ENCODE peak calls at places on chromosome 15, in eight cellular contexts. L is ovary; R is CD8-positive, alpha-beta memory T cell; Q is GM06990; W is Panc1; V is CD8-positive, alpha-beta T cell; X is cardiac muscle cell; S is left ventricle myocardium inferior. K is an unnamed sample.
A peak's percentile ranks its signal among the peaks of the same experiment; 100 is the strongest.

GRCh38 chr15:72318408-72318942 is 1.5 kb downstream of the CELF6 start:
- DNase-seq in S (no peak), Q (no peak), L (no peak), V (no peak), W (no peak), X (no peak), R (no peak), K (no peak)

GRCh38 chr15:31214158-31214863 is 112.3 kb upstream of the KLF13 start:
- DNase-seq in R (no peak), V (no peak), X (no peak), L (no peak), S (no peak), Q (no peak), W (no peak), K (no peak)

GRCh38 chr15:40047413-40048154 is 8.6 kb upstream of the SRP14 start:
- DNase-seq in S (peak; percentile 44), X (no peak), R (peak; percentile 32), W (no peak), Q (peak; percentile 77), L (peak; percentile 32), V (peak; percentile 52), K (no peak)

GRCh38 chr15:40137011-40137906 is 23.6 kb upstream of the BUB1B start:
- DNase-seq in L (no peak), V (no peak), Q (no peak), X (peak; percentile 51), S (no peak), W (no peak), R (no peak), K (no peak)

GRCh38 chr15:41936649-41937567 is 35.4 kb downstream of the EHD4 start:
- DNase-seq in W (no peak), L (no peak), R (peak; percentile 74), V (peak; percentile 74), S (no peak), X (no peak), Q (no peak), K (no peak)

GRCh38 chr15:28929200-28929599 is 43.4 kb downstream of the APBA2 start:
- DNase-seq in V (no peak), X (no peak), S (no peak), Q (no peak), R (no peak), W (no peak), L (no peak), K (no peak)

GRCh38 chr15:70347766-70348558 is 250.2 kb upstream of the TLE3 start:
- DNase-seq in L (no peak), V (no peak), Q (no peak), W (no peak), S (no peak), R (no peak), X (no peak), K (no peak)

GRCh38 chr15:99006904-99007495 is 592 bp downstream of the PGPEP1L start:
- DNase-seq in L (no peak), V (no peak), W (no peak), S (no peak), R (no peak), X (no peak), Q (no peak), K (no peak)

GRCh38 chr15:36106640-36107335 is 472.6 kb upstream of the CDIN1 start:
- DNase-seq in L (no peak), Q (no peak), S (no peak), V (no peak), W (no peak), X (peak; percentile 6), R (no peak), K (no peak)

GRCh38 chr15:88036154-88036839 is 220.2 kb downstream of the NTRK3 start:
- DNase-seq in Q (no peak), S (no peak), V (no peak), X (no peak), W (no peak), L (no peak), R (no peak), K (no peak)

GRCh38 chr15:31069360-31070000 is 32.0 kb downstream of the TRPM1 start:
- DNase-seq in W (no peak), Q (no peak), L (peak; percentile 63), S (no peak), X (no peak), V (no peak), R (no peak), K (no peak)

GRCh38 chr15:92772626-92773244 is 117.2 kb upstream of the FAM174B start:
- DNase-seq in Q (no peak), X (no peak), V (no peak), L (no peak), R (no peak), S (no peak), W (no peak), K (no peak)

GRCh38 chr15:73116164-73116563 is 63.9 kb downstream of the NEO1 start:
- DNase-seq in X (no peak), V (no peak), Q (no peak), R (no peak), L (no peak), S (no peak), W (no peak), K (no peak)

GRCh38 chr15:72540606-72541237 is 66.6 kb downstream of the ARIH1 start:
- DNase-seq in X (no peak), W (no peak), S (no peak), L (no peak), V (no peak), Q (no peak), R (no peak), K (no peak)

GRCh38 chr15:50971115-50971514 is 62.6 kb downstream of the AP4E1 start:
- DNase-seq in L (no peak), R (no peak), W (no peak), S (no peak), Q (no peak), V (no peak), X (no peak), K (no peak)

GRCh38 chr15:61227269-61228024 is 1.7 kb downstream of the RORA start:
- DNase-seq in W (no peak), L (peak; percentile 37), S (no peak), R (no peak), Q (no peak), V (no peak), X (peak; percentile 27), K (no peak)

GRCh38 chr15:91871138-91871537 is 17.6 kb downstream of the SLCO3A1 start:
- DNase-seq in Q (no peak), V (no peak), L (no peak), R (no peak), W (no peak), S (no peak), X (no peak), K (no peak)

GRCh38 chr15:38531509-38531908 is 33.1 kb downstream of the RASGRP1 start:
- DNase-seq in S (no peak), V (no peak), Q (no peak), X (no peak), L (no peak), R (no peak), W (no peak), K (no peak)

GRCh38 chr15:60708684-60709083 is 229.7 kb upstream of the ICE2 start:
- DNase-seq in R (no peak), S (no peak), L (no peak), X (no peak), V (no peak), W (no peak), Q (no peak), K (no peak)

GRCh38 chr15:81484076-81484475 is 110.1 kb upstream of the TMC3 start:
- DNase-seq in W (no peak), S (no peak), V (no peak), Q (no peak), L (no peak), X (no peak), R (no peak), K (no peak)

GRCh38 chr15:29291067-29291466 is 21.4 kb upstream of the NSMCE3 start:
- DNase-seq in S (no peak), Q (no peak), L (no peak), R (no peak), X (no peak), V (no peak), W (no peak), K (no peak)

GRCh38 chr15:97747342-97747741 is 213.2 kb upstream of the ARRDC4 start:
- DNase-seq in Q (no peak), R (no peak), W (no peak), X (no peak), S (no peak), V (no peak), L (no peak), K (no peak)

GRCh38 chr15:97745481-97746071 is 214.9 kb upstream of the ARRDC4 start:
- DNase-seq in V (no peak), R (no peak), L (no peak), S (no peak), Q (no peak), W (no peak), X (peak; percentile 53), K (peak; percentile 43)

GRCh38 chr15:97755726-97756125 is 204.8 kb upstream of the ARRDC4 start:
- DNase-seq in Q (no peak), W (no peak), L (no peak), S (no peak), R (no peak), V (no peak), X (no peak), K (no peak)

GRCh38 chr15:97748576-97748975 is 211.9 kb upstream of the ARRDC4 start:
- DNase-seq in R (no peak), Q (no peak), W (no peak), X (no peak), S (no peak), L (no peak), V (no peak), K (no peak)

DNA sequence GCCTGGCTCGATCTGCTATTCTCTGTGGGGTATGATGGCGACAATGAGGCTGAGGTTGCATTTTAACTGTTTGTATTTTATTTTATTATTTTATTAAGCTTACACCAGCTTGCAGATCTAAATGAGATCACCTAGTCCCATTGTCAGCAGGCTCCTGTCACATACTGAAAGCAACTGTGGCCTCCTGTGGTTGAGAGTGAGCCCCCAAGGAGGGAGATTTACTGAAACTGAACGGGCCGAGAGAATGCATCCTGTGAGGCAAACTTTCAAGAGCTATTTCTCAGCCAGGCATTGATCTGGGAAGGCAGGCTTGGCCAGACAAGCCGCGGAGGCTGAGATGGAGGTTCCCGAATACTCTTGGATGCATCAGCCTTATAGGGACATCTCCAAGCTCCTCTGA is 210.4 kb upstream of the ARRDC4 start:
- DNase-seq in R (no peak), W (no peak), L (no peak), Q (no peak), X (no peak), V (no peak), S (no peak), K (no peak)
- H3K27me3 ChIP-seq in R (no peaks in the 10 kb centered on the region), W (no peaks in the 10 kb centered on the region), L (no peaks in the 10 kb centered on the region), Q (no peaks in the 10 kb centered on the region), X (no peaks in the 10 kb centered on the region), V (no peaks in the 10 kb centered on the region), S (no peaks in the 10 kb centered on the region), K (no peaks in the 10 kb centered on the region)

GRCh38 chr15:96053039-96054021 is 277.2 kb upstream of the NR2F2 start:
- DNase-seq in S (peak; percentile 68), Q (peak; percentile 47), W (no peak), R (no peak), L (peak; percentile 46), X (peak; percentile 93), V (no peak), K (no peak)
- H3K4me3 ChIP-seq in S (peak overlapping the region; percentile 49), Q (no peak overlapping the region), W (peak overlapping the region; percentile 59), R (no peak overlapping the region), L (peak overlapping the region; percentile 28), X (peak overlapping the region; percentile 15), V (no peak overlapping the region), K (peak overlapping the region; percentile 15)

GRCh38 chr15:75230016-75230343 is 28.2 kb upstream of the GOLGA6C start:
- DNase-seq in S (no peak), V (no peak), X (no peak), Q (no peak), R (no peak), L (no peak), W (no peak), K (no peak)
- H3K27me3 ChIP-seq in S (peaks cover 27% of the 10 kb centered on the region), V (no peaks in the 10 kb centered on the region), X (no peaks in the 10 kb centered on the region), Q (peaks cover 1% of the 10 kb centered on the region), R (no peaks in the 10 kb centered on the region), L (no peaks in the 10 kb centered on the region), W (no peaks in the 10 kb centered on the region), K (no peaks in the 10 kb centered on the region)

GRCh38 chr15:78565097-78565950 is at the start of gene CHRNA5:
- DNase-seq in X (peak; percentile 94), S (peak; percentile 89), Q (peak; percentile 85), V (peak; percentile 67), L (peak; percentile 88), W (peak; percentile 70), R (peak; percentile 65), K (peak; percentile 85)
- H3K4me3 ChIP-seq in X (peak within 1 kb of the TSS; percentile 54), S (peak within 1 kb of the TSS; percentile 73), Q (peak within 1 kb of the TSS; percentile 88), V (peak within 1 kb of the TSS; percentile 71), L (peak within 1 kb of the TSS; percentile 42), W (peak within 1 kb of the TSS; percentile 95), R (peak within 1 kb of the TSS; percentile 66), K (peak within 1 kb of the TSS; percentile 84)

K was measured in iPS DF 6.9.